ENCODE peak calls at places on chromosomes 6 and 20, in ten cellular contexts. T is breast epithelium, D is AG04450, C is right lobe of liver, K is pancreas, Z is cardiac fibroblast, W is endodermal cell, R is A549, V is lower lobe of right lung, S is BJ. I is an unnamed sample.

GRCh38 chr6:93418448-93419303 is 683 bp downstream of the EPHA7 start:
- DNase-seq in Z (peak; percentile 30), W (peak; percentile 88), D (no peak), T (peak; percentile 52), V (peak; percentile 47), C (no peak), R (peak; percentile 4), K (peak; percentile 16), S (no peak), I (no peak)

GRCh38 chr6:166988674-166989201 is 10.5 kb upstream of the CEP43 start:
- DNase-seq in Z (no peak), S (no peak), R (no peak), T (no peak), V (no peak), C (no peak), K (no peak), D (no peak), W (no peak), I (no peak)

GRCh38 chr6:156984178-156984738 is 207.1 kb downstream of the ARID1B start:
- DNase-seq in K (no peak), T (no peak), V (no peak), Z (no peak), D (no peak), W (no peak), C (no peak), R (no peak), S (no peak), I (no peak)

GRCh38 chr6:156658186-156658585 is 119.0 kb upstream of the ARID1B start:
- DNase-seq in V (no peak), T (no peak), K (no peak), C (no peak), D (peak; percentile 45), S (peak; percentile 78), Z (peak; percentile 72), R (no peak), W (no peak), I (peak; percentile 94)

GRCh38 chr6:134146268-134147032 is 94.0 kb upstream of the SLC2A12 start:
- DNase-seq in K (no peak), Z (peak; percentile 27), R (no peak), V (no peak), D (no peak), T (no peak), C (no peak), S (no peak), W (no peak), I (peak; percentile 79)

GRCh38 chr6:14367296-14367695 is 249.7 kb downstream of the CD83 start:
- DNase-seq in C (no peak), V (no peak), D (no peak), S (no peak), Z (no peak), K (no peak), R (no peak), T (no peak), W (no peak), I (no peak)

GRCh38 chr6:128259036-128259734 is 261.2 kb downstream of the PTPRK start:
- DNase-seq in V (no peak), S (no peak), R (no peak), Z (no peak), W (no peak), T (no peak), D (no peak), K (no peak), C (no peak), I (no peak)

GRCh38 chr20:58362117-58362516 is 26.9 kb upstream of the VAPB start:
- DNase-seq in Z (no peak), W (no peak), C (no peak), T (no peak), S (no peak), D (no peak), R (no peak), V (no peak), K (no peak), I (no peak)

GRCh38 chr6:137369135-137369534 is 125.1 kb downstream of the OLIG3 start:
- DNase-seq in R (no peak), D (no peak), V (no peak), K (no peak), T (no peak), W (no peak), S (no peak), C (no peak), Z (no peak), I (no peak)

GRCh38 chr6:137372532-137372931 is 121.7 kb downstream of the OLIG3 start:
- DNase-seq in T (no peak), D (no peak), C (no peak), K (no peak), Z (no peak), R (no peak), S (no peak), V (no peak), W (no peak), I (no peak)

GRCh38 chr6:137371634-137372016 is 122.6 kb downstream of the OLIG3 start:
- DNase-seq in S (no peak), R (no peak), K (no peak), W (no peak), T (no peak), V (no peak), D (no peak), C (no peak), Z (no peak), I (no peak)

GRCh38 chr6:137373296-137373695 is 120.9 kb downstream of the OLIG3 start:
- DNase-seq in R (no peak), V (no peak), Z (no peak), C (no peak), D (no peak), W (no peak), K (no peak), T (no peak), S (no peak), I (no peak)

DNA sequence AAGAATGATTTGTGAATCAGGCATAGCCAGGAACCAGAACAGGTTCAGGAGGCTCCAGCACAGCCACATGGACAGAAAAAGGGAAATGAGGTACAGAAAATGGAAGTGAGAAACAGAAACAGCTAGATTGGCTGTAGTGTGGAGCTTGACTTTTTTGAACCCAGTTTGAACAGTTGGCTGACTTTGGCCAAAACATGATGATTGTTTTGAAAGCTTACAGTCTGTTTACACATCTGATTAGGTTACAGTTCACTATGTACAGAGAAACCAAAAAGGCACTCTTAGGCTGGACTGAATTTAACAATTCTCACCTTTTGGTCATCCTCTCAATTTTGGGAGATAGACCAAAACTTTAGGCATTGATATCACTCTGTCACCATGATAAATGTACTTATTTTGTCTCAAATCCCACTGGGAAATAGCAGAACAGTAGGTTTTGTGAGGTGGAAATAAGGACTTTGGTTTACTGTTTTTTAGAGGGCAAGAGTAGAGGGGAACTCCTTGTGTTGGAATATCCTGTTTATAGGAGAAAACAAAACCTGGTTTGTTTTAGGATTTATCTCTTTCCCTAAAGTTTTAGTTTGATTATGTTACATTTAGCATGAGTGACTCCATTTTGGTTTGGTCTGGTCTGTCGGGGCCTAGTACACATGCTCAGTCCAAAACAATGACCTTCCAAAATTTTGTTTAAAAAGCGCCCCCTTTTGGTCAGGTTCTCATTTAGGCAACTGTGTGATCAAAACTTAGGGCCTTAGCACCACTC is 123.1 kb downstream of the OLIG3 start:
- DNase-seq in R (peak; percentile 13), D (no peak), K (no peak), T (no peak), C (no peak), Z (peak; percentile 15), V (no peak), S (no peak), W (no peak), I (no peak)
- TF ChIP-seq CTCF in R (no peak), D (peak; percentile 4), K (no peak), T (no peak), C (no peak), Z (no peak), V (no peak), S (no peak), W (peak; percentile 68), I (no peak)

GRCh38 chr6:44254957-44255808 is 2.1 kb downstream of the SLC35B2 start:
- DNase-seq in K (no peak), V (no peak), C (peak; percentile 48), R (peak; percentile 42), S (no peak), T (no peak), D (no peak), Z (no peak), W (peak; percentile 70), I (no peak)
- H3K4me3 ChIP-seq in K (no peak overlapping the region), V (no peak overlapping the region), C (no peak overlapping the region), R (peak overlapping the region; percentile 96), S (no peak overlapping the region), T (no peak overlapping the region), D (peak overlapping the region; percentile 95), Z (no peak overlapping the region), W (peak overlapping the region; percentile 96), I (peak overlapping the region; percentile 13)

DNA sequence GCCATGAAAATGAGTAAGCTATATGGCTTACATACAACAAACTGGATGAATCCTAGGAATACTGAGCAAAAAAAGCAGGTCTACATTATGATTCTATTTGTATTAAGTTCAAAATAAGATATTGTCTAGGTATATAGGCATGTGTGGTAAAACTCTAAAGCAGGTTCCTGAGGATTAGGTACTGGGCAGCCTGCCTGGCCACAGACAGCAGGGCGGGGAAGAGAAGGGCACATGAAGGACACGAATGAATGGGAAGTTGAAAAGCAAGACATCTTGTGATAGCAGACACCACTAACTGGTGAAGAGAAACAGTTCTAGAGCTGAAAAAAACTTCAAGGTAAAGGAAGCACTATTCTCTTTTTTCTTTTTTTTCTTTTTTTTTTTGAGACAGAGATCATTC is 72.6 kb upstream of the SLC4A11 start:
- DNase-seq in W (no peak), C (no peak), T (no peak), K (no peak), D (no peak), Z (no peak), R (no peak), S (no peak), V (no peak), I (no peak)
- TF ChIP-seq CTCF in W (no peak), C (no peak), T (no peak), K (no peak), D (no peak), Z (no peak), R (no peak), S (no peak), V (no peak), I (no peak)

GRCh38 chr20:44183282-44183681 is 3.7 kb downstream of the JPH2 start:
- DNase-seq in W (no peak), R (no peak), T (no peak), S (no peak), Z (no peak), V (no peak), C (no peak), K (no peak), D (no peak), I (no peak)

GRCh38 chr20:44181611-44182010 is 5.4 kb downstream of the JPH2 start:
- DNase-seq in W (no peak), T (no peak), R (no peak), V (no peak), K (no peak), C (no peak), Z (no peak), S (no peak), D (no peak), I (no peak)

GRCh38 chr20:44180814-44181213 is 6.2 kb downstream of the JPH2 start:
- DNase-seq in V (no peak), Z (peak; percentile 36), S (no peak), W (peak; percentile 79), T (no peak), D (no peak), R (no peak), K (no peak), C (no peak), I (peak; percentile 61)

GRCh38 chr20:44182135-44182765 is 4.7 kb downstream of the JPH2 start:
- DNase-seq in V (no peak), S (no peak), D (no peak), T (no peak), R (no peak), W (no peak), Z (no peak), K (no peak), C (no peak), I (no peak)

DNA sequence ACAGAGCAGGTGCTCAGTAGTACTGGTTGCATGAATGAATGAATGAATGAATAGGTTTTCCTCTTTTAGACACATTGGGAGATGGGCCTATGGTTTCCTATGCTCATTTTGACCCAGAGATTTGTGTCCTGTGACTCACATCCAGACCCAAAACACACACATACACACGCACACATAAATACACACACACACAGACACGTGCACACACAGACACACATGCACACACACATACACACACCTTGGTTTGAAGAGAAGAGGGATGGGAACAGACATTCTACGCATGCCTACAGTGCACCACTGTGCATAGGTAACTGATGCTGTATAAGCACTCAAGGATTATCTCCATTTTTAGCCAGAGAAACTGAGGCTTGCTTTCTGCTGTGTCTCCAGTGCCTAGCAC is 4.1 kb downstream of the JPH2 start:
- DNase-seq in S (no peak), Z (no peak), W (no peak), T (no peak), D (no peak), R (no peak), K (no peak), C (no peak), V (no peak), I (no peak)
- H3K4me3 ChIP-seq in S (no peak overlapping the region), Z (no peak overlapping the region), W (no peak overlapping the region), T (peak overlapping the region; percentile 44), D (no peak overlapping the region), R (no peak overlapping the region), K (no peak overlapping the region), C (no peak overlapping the region), V (no peak overlapping the region), I (no peak overlapping the region)

I was measured in fibroblast of the aortic adventitia.